ENCODE peak calls at places on chromosomes 4 and X, in ten cellular contexts. B is HFF-Myc; Z is substantia nigra; C is DMS79 treated with DMSO at 0.1 percent for 48 hours; J is GM04504; G is brain microvascular endothelial cell; H is H7; R is stimulated activated CD4-positive, alpha-beta T cell treated with anti-CD3 and anti-CD28 coated beads, Interleukin-4, amount 100 ng/mL, for 48 hours; S is activated T-cell treated with anti-CD3 and anti-CD28 coated beads for 24 hours; W is dermis microvascular lymphatic vessel endothelial cell. X is an unnamed sample.

GRCh38 chr4:114108869-114109268 is 129.4 kb upstream of the ARSJ start:
- DNase-seq in C (no peak), G (no peak), S (no peak), W (peak; percentile 55), H (no peak), Z (no peak), B (peak; percentile 69), J (peak; percentile 5), R (no peak), X (peak; percentile 3)

GRCh38 chr4:185811509-185812364 is at the start of gene SORBS2:
- DNase-seq in B (no peak), H (no peak), R (no peak), J (no peak), W (peak; percentile 31), G (peak; percentile 51), C (peak; percentile 72), Z (no peak), S (no peak), X (no peak)

GRCh38 chrX:13085533-13085932 is 41.1 kb upstream of the FAM9C start:
- DNase-seq in H (no peak), J (no peak), R (no peak), G (no peak), W (no peak), C (no peak), Z (no peak), B (no peak), S (no peak), X (no peak)

GRCh38 chr4:108483077-108483476 is 137.3 kb upstream of the RPL34 start:
- DNase-seq in H (no peak), G (no peak), C (no peak), S (no peak), W (no peak), B (no peak), J (no peak), Z (no peak), R (no peak), X (no peak)

GRCh38 chr4:12884846-12885796 is 599.0 kb downstream of the RAB28 start:
- DNase-seq in R (no peak), H (peak; percentile 14), G (no peak), W (no peak), J (no peak), C (no peak), S (no peak), B (no peak), Z (no peak), X (no peak)

GRCh38 chrX:38304010-38304409 is 23.3 kb downstream of the RPGR start:
- DNase-seq in R (no peak), H (no peak), B (no peak), C (no peak), W (peak; percentile 69), J (no peak), G (no peak), Z (no peak), S (no peak), X (no peak)

GRCh38 chr4:6761540-6762243 is 20.8 kb upstream of the KIAA0232 start:
- DNase-seq in G (no peak), R (no peak), J (no peak), H (no peak), C (no peak), S (no peak), W (no peak), Z (peak; percentile 66), B (no peak), X (peak; percentile 89)

GRCh38 chr4:128381748-128382559 is 94.3 kb upstream of the PGRMC2 start:
- DNase-seq in R (no peak), S (no peak), Z (no peak), B (no peak), J (no peak), H (no peak), G (no peak), W (no peak), C (no peak), X (no peak)

GRCh38 chrX:33109858-33110257 is 101.5 kb downstream of the DMD start:
- DNase-seq in J (no peak), B (no peak), S (no peak), R (no peak), Z (no peak), H (no peak), C (no peak), G (no peak), W (no peak), X (no peak)

GRCh38 chr4:18155062-18156041 is 133.8 kb upstream of the LCORL start:
- DNase-seq in J (no peak), B (no peak), Z (no peak), G (no peak), R (no peak), W (no peak), S (no peak), C (no peak), H (no peak), X (no peak)

GRCh38 chr4:152516156-152516555 is 19.7 kb downstream of the FBXW7 start:
- DNase-seq in S (no peak), R (no peak), H (no peak), C (no peak), B (peak; percentile 36), J (no peak), G (no peak), Z (no peak), W (no peak), X (no peak)

GRCh38 chr4:137641554-137641953 is 109.3 kb upstream of the PCDH18 start:
- DNase-seq in Z (no peak), C (no peak), S (no peak), B (no peak), W (no peak), J (no peak), G (peak; percentile 22), H (no peak), R (no peak), X (peak; percentile 84)

GRCh38 chr4:138875886-138876608 is 139.5 kb upstream of the NOCT start:
- DNase-seq in R (no peak), W (peak; percentile 58), J (peak; percentile 83), B (peak; percentile 70), S (no peak), C (no peak), Z (no peak), G (peak; percentile 77), H (no peak), X (no peak)

GRCh38 chr4:183405371-183405770 is 39.1 kb upstream of the CDKN2AIP start:
- DNase-seq in W (no peak), C (no peak), G (no peak), R (no peak), Z (no peak), J (no peak), H (no peak), B (no peak), S (no peak), X (no peak)

GRCh38 chr4:78480286-78480685 is 71.3 kb upstream of the ANXA3 start:
- DNase-seq in H (no peak), G (no peak), W (no peak), J (peak; percentile 14), B (no peak), C (no peak), R (no peak), Z (no peak), S (no peak), X (no peak)

GRCh38 chrX:46125139-46125538 is 420.1 kb downstream of the ZNF674 start:
- DNase-seq in R (no peak), C (no peak), S (no peak), B (no peak), Z (no peak), W (no peak), G (no peak), H (no peak), J (no peak), X (no peak)

GRCh38 chr4:112416464-112416863 is 99.5 kb downstream of the NEUROG2 start:
- DNase-seq in G (no peak), H (no peak), Z (no peak), S (no peak), J (no peak), W (no peak), R (no peak), B (no peak), C (no peak), X (no peak)

GRCh38 chrX:57573754-57574153 is 18.1 kb upstream of the ZXDB start:
- DNase-seq in G (no peak), W (peak; percentile 19), R (no peak), H (no peak), J (no peak), B (no peak), S (no peak), Z (no peak), C (no peak), X (no peak)

GRCh38 chrX:112941209-112941788 is 100.7 kb upstream of the AMOT start:
- DNase-seq in H (no peak), B (no peak), S (no peak), G (no peak), R (no peak), J (no peak), C (peak; percentile 30), W (no peak), Z (no peak), X (no peak)

GRCh38 chrX:95071621-95072020 is 1397.6 kb downstream of the FAM133A start:
- DNase-seq in R (no peak), C (no peak), B (no peak), G (no peak), J (no peak), Z (no peak), S (no peak), W (no peak), H (no peak), X (no peak)

GRCh38 chr4:185227713-185228278 is 18.4 kb downstream of the SNX25 start:
- DNase-seq in H (no peak), W (no peak), C (no peak), G (no peak), S (no peak), B (no peak), Z (no peak), J (no peak), R (no peak), X (no peak)

GRCh38 chr4:149113804-149114430 is 671.7 kb upstream of the NR3C2 start:
- DNase-seq in H (no peak), R (no peak), G (peak; percentile 70), J (peak; percentile 50), Z (no peak), B (peak; percentile 11), C (no peak), S (no peak), W (peak; percentile 32), X (peak; percentile 41)

GRCh38 chrX:22135994-22136684 is 104.0 kb downstream of the PHEX start:
- DNase-seq in G (no peak), J (peak; percentile 23), Z (no peak), R (no peak), C (peak; percentile 58), W (peak; percentile 77), B (no peak), H (no peak), S (no peak), X (peak; percentile 78)

GRCh38 chr4:12409507-12410190 is 981.0 kb upstream of the HS3ST1 start:
- DNase-seq in R (no peak), W (peak; percentile 53), C (no peak), G (no peak), Z (no peak), J (no peak), B (no peak), S (no peak), H (no peak), X (no peak)

GRCh38 chr4:4985844-4986243 is 33.4 kb downstream of the CYTL1 start:
- DNase-seq in B (no peak), C (no peak), G (no peak), H (peak; percentile 68), R (no peak), Z (no peak), S (no peak), W (peak; percentile 32), J (no peak), X (peak; percentile 86)

GRCh38 chrX:128078545-128078944 is 26.3 kb upstream of the ACTRT1 start:
- DNase-seq in J (no peak), S (no peak), W (no peak), H (no peak), G (no peak), C (no peak), B (no peak), Z (no peak), R (no peak), X (no peak)

GRCh38 chr4:147492761-147493160 is 11.9 kb downstream of the EDNRA start:
- DNase-seq in H (no peak), Z (no peak), W (peak; percentile 66), J (peak; percentile 34), S (no peak), R (no peak), C (no peak), G (peak; percentile 92), B (no peak), X (peak; percentile 46)

GRCh38 chrX:106897259-106897658 is 5.9 kb downstream of the RIPPLY1 start:
- DNase-seq in W (no peak), S (no peak), R (no peak), G (peak; percentile 9), B (peak; percentile 6), Z (no peak), H (no peak), J (no peak), C (no peak), X (peak; percentile 86)